ENCODE peak calls at places on chromosomes 12 and 14, in five cellular contexts. O is fibroblast of lung, G is heart right ventricle, I is right cardiac atrium, D is PC-3. L is an unnamed sample. For H3K4me1, the result is how much of the 10 kb centered on the place peaks cover.

GRCh38 chr12:12976366-12976765 is 23.7 kb downstream of the HEBP1 start:
- DNase-seq in O (peak), G (no peak), I (no peak), D (peak), L (peak)

GRCh38 chr14:105021656-105022275 is 883 bp upstream of the CDCA4 start:
- DNase-seq in O (peak), G (no peak), I (peak), D (peak), L (peak)

GRCh38 chr12:110921262-110921661 is 883 bp upstream of the MYL2 start:
- DNase-seq in O (peak), G (no peak), I (no peak), D (peak), L (no peak)

GRCh38 chr14:89357655-89358297 is 59.3 kb downstream of the FOXN3 start:
- DNase-seq in O (peak), G (no peak), I (no peak), D (no peak), L (no peak)

GRCh38 chr12:132103542-132104308 is 40.4 kb downstream of the DDX51 start:
- DNase-seq in O (no peak), G (no peak), I (no peak), D (no peak), L (no peak)

GRCh38 chr12:64578556-64578955 is 31.7 kb upstream of the RASSF3 start:
- DNase-seq in O (no peak), G (no peak), I (no peak), D (no peak), L (no peak)

GRCh38 chr14:105525861-105526780 is at the start of gene TMEM121:
- DNase-seq in O (no peak), G (no peak), I (peak), D (no peak), L (peak)

GRCh38 chr14:75662966-75663365 is 1.9 kb downstream of the TTLL5 start:
- DNase-seq in O (no peak), G (no peak), I (no peak), D (no peak), L (no peak)

GRCh38 chr12:72296389-72296788 is 24.2 kb downstream of the TRHDE start:
- DNase-seq in O (peak), G (no peak), I (no peak), D (peak), L (no peak)

GRCh38 chr14:24337824-24338175 is 2.0 kb downstream of the RIPK3 start:
- DNase-seq in O (no peak), G (no peak), I (no peak), D (no peak), L (no peak)
- H3K4me1 ChIP-seq in O (under half), G (under half), I (under half), D (under half), L (under half)

GRCh38 chr14:74615735-74616134 is 3.7 kb upstream of the LTBP2 start:
- DNase-seq in O (no peak), G (no peak), I (no peak), D (no peak), L (no peak)
- H3K4me1 ChIP-seq in O (half or more), G (under half), I (under half), D (half or more), L (under half)

DNA sequence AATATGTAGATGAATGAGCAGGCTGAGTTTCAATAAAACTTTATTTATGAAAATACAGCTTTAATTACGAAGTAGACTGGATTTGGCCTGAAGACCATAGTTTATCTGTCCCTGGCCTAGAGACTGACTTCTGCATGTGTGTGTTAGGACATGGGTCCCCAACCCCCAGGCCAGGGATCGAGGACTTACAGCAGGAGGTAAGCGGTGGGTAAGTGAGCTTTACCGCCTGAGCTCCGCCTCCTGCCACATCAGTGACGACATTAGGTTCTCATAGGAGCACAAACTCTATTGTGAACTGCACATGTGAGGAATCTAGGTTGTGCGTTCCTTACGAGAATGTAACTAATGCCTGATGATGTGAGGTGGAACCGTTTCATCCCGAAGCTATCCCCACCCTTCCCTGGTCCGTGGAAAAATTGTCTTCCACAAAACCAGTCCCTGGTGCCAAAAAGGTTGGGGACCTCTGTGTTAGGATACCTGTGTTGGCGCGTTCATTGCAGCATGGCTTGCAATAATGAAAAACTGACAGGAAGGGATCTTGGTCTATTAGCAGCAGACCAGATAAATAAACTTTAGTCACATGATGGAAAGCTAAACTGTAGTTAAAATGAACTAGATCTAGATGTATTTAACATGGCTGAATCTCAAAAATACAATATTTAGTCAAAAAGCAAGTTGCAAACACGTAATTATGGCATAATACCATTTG is 4.1 kb downstream of the GLRX5 start:
- DNase-seq in O (no peak), G (no peak), I (no peak), D (no peak), L (no peak)
- H3K4me1 ChIP-seq in O (under half), G (under half), I (under half), D (under half), L (under half)

DNA sequence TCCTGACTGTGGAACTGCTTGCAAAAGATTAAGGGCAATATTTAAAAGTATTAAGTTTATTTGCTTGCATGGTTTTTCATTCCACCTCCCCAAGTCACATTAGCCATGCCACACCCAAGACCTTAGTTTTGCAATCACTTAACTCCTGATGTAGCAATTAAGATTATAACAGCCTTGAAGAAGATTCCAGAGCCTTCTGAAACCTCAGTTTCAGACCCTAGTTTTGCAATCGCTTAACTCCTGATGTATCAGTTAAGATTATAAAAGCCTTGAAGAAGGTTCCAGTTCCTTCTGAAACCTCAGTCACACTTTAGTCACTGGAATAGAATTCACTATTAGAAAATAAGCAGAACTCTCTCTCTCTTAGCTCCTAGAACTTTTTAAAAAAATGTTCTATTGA is 42.7 kb upstream of the DCN start:
- DNase-seq in O (peak), G (no peak), I (no peak), D (no peak), L (no peak)
- H3K4me1 ChIP-seq in O (under half), G (under half), I (under half), D (under half), L (under half)

GRCh38 chr12:77130193-77130592 is 64.8 kb upstream of the E2F7 start:
- DNase-seq in O (no peak), G (no peak), I (no peak), D (no peak), L (no peak)

GRCh38 chr12:77131977-77132490 is 66.7 kb upstream of the E2F7 start:
- DNase-seq in O (no peak), G (no peak), I (no peak), D (peak), L (no peak)

GRCh38 chr12:77133566-77133965 is 68.2 kb upstream of the E2F7 start:
- DNase-seq in O (peak), G (peak), I (peak), D (peak), L (no peak)
- H3K4me1 ChIP-seq in O (under half), G (under half), I (under half), D (under half), L (under half)

DNA sequence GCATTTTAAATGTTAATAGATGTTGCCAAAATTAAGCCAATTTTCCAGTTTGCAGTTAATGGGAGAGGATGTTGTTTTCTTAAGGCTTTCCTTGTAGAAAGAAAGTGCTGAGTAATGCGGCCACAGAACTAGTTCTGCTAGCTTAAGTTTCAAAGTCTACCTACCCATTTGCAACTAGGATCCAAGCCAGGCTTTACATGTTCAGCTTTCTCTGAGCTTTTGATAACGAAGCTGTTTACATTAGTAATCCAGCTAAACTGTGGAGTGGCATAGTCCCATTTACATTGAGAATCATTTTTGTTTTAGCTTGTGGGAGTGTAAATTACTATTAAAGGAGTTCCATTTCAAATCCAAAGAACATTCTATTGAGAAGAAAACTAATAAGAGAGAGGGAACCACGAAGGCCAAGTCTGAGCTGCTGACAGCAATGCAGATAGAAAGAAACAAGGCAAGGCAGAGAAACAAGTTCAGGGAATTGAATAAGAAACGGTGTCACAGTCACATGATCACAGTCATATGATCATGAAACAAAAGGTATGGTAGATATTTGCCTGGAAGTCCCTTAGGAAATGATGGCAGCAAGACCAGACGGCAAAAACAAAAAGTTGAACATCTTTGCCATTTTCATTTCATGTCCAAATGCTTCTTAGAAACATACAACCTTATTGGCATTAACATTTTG is 274.9 kb downstream of the PAWR start:
- DNase-seq in O (peak), G (no peak), I (no peak), D (peak), L (no peak)
- H3K4me1 ChIP-seq in O (under half), G (under half), I (under half), D (half or more), L (under half)

L was measured in uterus.